ENCODE peak calls at places on chromosomes 16 and 17, in seven cellular contexts. One of them, this sample, is unnamed.
A peak's percentile ranks its signal among the peaks of the same experiment; 100 is the strongest.

GRCh38 chr17:75810216-75810615 is 25.6 kb downstream of the UNK start:
- DNase-seq in activated CD8-positive, alpha-beta memory T cell treated with anti-CD3 and anti-CD28 coated beads, Interleukin-2, amount 50 U/mL, for 4 hours: no peak
- DNase-seq in left lung: no peak
- DNase-seq in RWPE1: no peak
- DNase-seq in skeletal muscle cell: no peak
- DNase-seq in testis: no peak
- DNase-seq in HTR-8/SVneo: no peak
- DNase-seq in this sample: no peak

GRCh38 chr16:28609631-28610594 is at the start of gene SULT1A1:
- DNase-seq in activated CD8-positive, alpha-beta memory T cell treated with anti-CD3 and anti-CD28 coated beads, Interleukin-2, amount 50 U/mL, for 4 hours: no peak
- DNase-seq in HTR-8/SVneo: no peak
- DNase-seq in left lung: peak; percentile 90
- DNase-seq in testis: peak; percentile 50
- DNase-seq in RWPE1: no peak
- DNase-seq in skeletal muscle cell: no peak
- DNase-seq in this sample: no peak

GRCh38 chr16:11587643-11588247 is 1.0 kb upstream of the LITAF start:
- DNase-seq in skeletal muscle cell: no peak
- DNase-seq in activated CD8-positive, alpha-beta memory T cell treated with anti-CD3 and anti-CD28 coated beads, Interleukin-2, amount 50 U/mL, for 4 hours: no peak
- DNase-seq in left lung: peak; percentile 51
- DNase-seq in RWPE1: no peak
- DNase-seq in HTR-8/SVneo: no peak
- DNase-seq in testis: no peak
- DNase-seq in this sample: peak; percentile 33

GRCh38 chr16:88784074-88784855 is 755 bp downstream of the PIEZO1 start:
- DNase-seq in skeletal muscle cell: no peak
- DNase-seq in activated CD8-positive, alpha-beta memory T cell treated with anti-CD3 and anti-CD28 coated beads, Interleukin-2, amount 50 U/mL, for 4 hours: peak; percentile 52
- DNase-seq in testis: peak; percentile 62
- DNase-seq in HTR-8/SVneo: peak; percentile 69
- DNase-seq in RWPE1: peak; percentile 59
- DNase-seq in left lung: peak; percentile 89
- DNase-seq in this sample: no peak

GRCh38 chr16:26550111-26550610 is 516.6 kb upstream of the C16orf82 start:
- DNase-seq in skeletal muscle cell: no peak
- DNase-seq in RWPE1: no peak
- DNase-seq in left lung: no peak
- DNase-seq in testis: no peak
- DNase-seq in HTR-8/SVneo: no peak
- DNase-seq in activated CD8-positive, alpha-beta memory T cell treated with anti-CD3 and anti-CD28 coated beads, Interleukin-2, amount 50 U/mL, for 4 hours: no peak
- DNase-seq in this sample: no peak

GRCh38 chr16:23979426-23979825 is 143.6 kb downstream of the PRKCB start:
- DNase-seq in testis: no peak
- DNase-seq in left lung: no peak
- DNase-seq in skeletal muscle cell: no peak
- DNase-seq in activated CD8-positive, alpha-beta memory T cell treated with anti-CD3 and anti-CD28 coated beads, Interleukin-2, amount 50 U/mL, for 4 hours: no peak
- DNase-seq in RWPE1: no peak
- DNase-seq in HTR-8/SVneo: no peak
- DNase-seq in this sample: no peak

GRCh38 chr17:47686661-47687327 is 7.2 kb upstream of the TBKBP1 start:
- DNase-seq in HTR-8/SVneo: no peak
- DNase-seq in skeletal muscle cell: no peak
- DNase-seq in left lung: no peak
- DNase-seq in RWPE1: no peak
- DNase-seq in testis: no peak
- DNase-seq in activated CD8-positive, alpha-beta memory T cell treated with anti-CD3 and anti-CD28 coated beads, Interleukin-2, amount 50 U/mL, for 4 hours: no peak
- DNase-seq in this sample: no peak

GRCh38 chr16:7294020-7294419 is 38.6 kb upstream of the RBFOX1 start:
- DNase-seq in HTR-8/SVneo: no peak
- DNase-seq in activated CD8-positive, alpha-beta memory T cell treated with anti-CD3 and anti-CD28 coated beads, Interleukin-2, amount 50 U/mL, for 4 hours: no peak
- DNase-seq in left lung: no peak
- DNase-seq in RWPE1: no peak
- DNase-seq in testis: no peak
- DNase-seq in skeletal muscle cell: no peak
- DNase-seq in this sample: no peak

GRCh38 chr17:70405492-70406220 is 236.3 kb downstream of the KCNJ2 start:
- DNase-seq in activated CD8-positive, alpha-beta memory T cell treated with anti-CD3 and anti-CD28 coated beads, Interleukin-2, amount 50 U/mL, for 4 hours: no peak
- DNase-seq in HTR-8/SVneo: peak; percentile 45
- DNase-seq in testis: no peak
- DNase-seq in skeletal muscle cell: peak; percentile 93
- DNase-seq in RWPE1: peak; percentile 92
- DNase-seq in left lung: no peak
- DNase-seq in this sample: no peak

GRCh38 chr17:74805543-74805991 is 29.4 kb upstream of the NAT9 start:
- DNase-seq in testis: peak; percentile 20
- DNase-seq in activated CD8-positive, alpha-beta memory T cell treated with anti-CD3 and anti-CD28 coated beads, Interleukin-2, amount 50 U/mL, for 4 hours: no peak
- DNase-seq in HTR-8/SVneo: no peak
- DNase-seq in RWPE1: no peak
- DNase-seq in left lung: no peak
- DNase-seq in skeletal muscle cell: no peak
- DNase-seq in this sample: no peak

GRCh38 chr17:17050346-17051345 is 8.4 kb downstream of the MPRIP start:
- DNase-seq in testis: no peak
- DNase-seq in HTR-8/SVneo: no peak
- DNase-seq in left lung: no peak
- DNase-seq in activated CD8-positive, alpha-beta memory T cell treated with anti-CD3 and anti-CD28 coated beads, Interleukin-2, amount 50 U/mL, for 4 hours: no peak
- DNase-seq in RWPE1: no peak
- DNase-seq in skeletal muscle cell: no peak
- DNase-seq in this sample: no peak

GRCh38 chr17:7083592-7083991 is 3.5 kb upstream of the CLEC10A start:
- DNase-seq in RWPE1: no peak
- DNase-seq in skeletal muscle cell: no peak
- DNase-seq in activated CD8-positive, alpha-beta memory T cell treated with anti-CD3 and anti-CD28 coated beads, Interleukin-2, amount 50 U/mL, for 4 hours: no peak
- DNase-seq in testis: no peak
- DNase-seq in left lung: no peak
- DNase-seq in HTR-8/SVneo: no peak
- DNase-seq in this sample: no peak

GRCh38 chr17:59853168-59853918 is 39.4 kb downstream of the TUBD1 start:
- DNase-seq in activated CD8-positive, alpha-beta memory T cell treated with anti-CD3 and anti-CD28 coated beads, Interleukin-2, amount 50 U/mL, for 4 hours: peak; percentile 34
- DNase-seq in testis: no peak
- DNase-seq in skeletal muscle cell: peak; percentile 82
- DNase-seq in left lung: no peak
- DNase-seq in HTR-8/SVneo: peak; percentile 81
- DNase-seq in RWPE1: peak; percentile 74
- DNase-seq in this sample: no peak

GRCh38 chr17:2302740-2303277 is 776 bp downstream of the SMG6 start:
- DNase-seq in testis: no peak
- DNase-seq in skeletal muscle cell: no peak
- DNase-seq in RWPE1: no peak
- DNase-seq in left lung: no peak
- DNase-seq in HTR-8/SVneo: no peak
- DNase-seq in activated CD8-positive, alpha-beta memory T cell treated with anti-CD3 and anti-CD28 coated beads, Interleukin-2, amount 50 U/mL, for 4 hours: no peak
- DNase-seq in this sample: no peak

GRCh38 chr17:82217530-82218204 is 5.0 kb upstream of the CCDC57 start:
- DNase-seq in RWPE1: no peak
- DNase-seq in HTR-8/SVneo: peak; percentile 81
- DNase-seq in activated CD8-positive, alpha-beta memory T cell treated with anti-CD3 and anti-CD28 coated beads, Interleukin-2, amount 50 U/mL, for 4 hours: no peak
- DNase-seq in skeletal muscle cell: no peak
- DNase-seq in testis: no peak
- DNase-seq in left lung: peak; percentile 97
- DNase-seq in this sample: no peak

GRCh38 chr16:84825896-84826557 is 6.2 kb downstream of the CRISPLD2 start:
- DNase-seq in skeletal muscle cell: no peak
- DNase-seq in left lung: no peak
- DNase-seq in HTR-8/SVneo: no peak
- DNase-seq in RWPE1: no peak
- DNase-seq in activated CD8-positive, alpha-beta memory T cell treated with anti-CD3 and anti-CD28 coated beads, Interleukin-2, amount 50 U/mL, for 4 hours: no peak
- DNase-seq in testis: no peak
- DNase-seq in this sample: no peak

GRCh38 chr16:11780988-11781680 is 15.9 kb downstream of the ZC3H7A start:
- DNase-seq in left lung: no peak
- DNase-seq in testis: no peak
- DNase-seq in activated CD8-positive, alpha-beta memory T cell treated with anti-CD3 and anti-CD28 coated beads, Interleukin-2, amount 50 U/mL, for 4 hours: no peak
- DNase-seq in skeletal muscle cell: no peak
- DNase-seq in HTR-8/SVneo: no peak
- DNase-seq in RWPE1: no peak
- DNase-seq in this sample: peak; percentile 66

GRCh38 chr17:50051082-50051576 is 4.8 kb upstream of the ITGA3 start:
- DNase-seq in RWPE1: peak; percentile 93
- DNase-seq in skeletal muscle cell: no peak
- DNase-seq in testis: no peak
- DNase-seq in left lung: peak; percentile 87
- DNase-seq in activated CD8-positive, alpha-beta memory T cell treated with anti-CD3 and anti-CD28 coated beads, Interleukin-2, amount 50 U/mL, for 4 hours: peak; percentile 54
- DNase-seq in HTR-8/SVneo: peak; percentile 95
- DNase-seq in this sample: no peak

GRCh38 chr17:79986441-79987186 is 49.1 kb downstream of the TBC1D16 start:
- DNase-seq in RWPE1: no peak
- DNase-seq in HTR-8/SVneo: no peak
- DNase-seq in activated CD8-positive, alpha-beta memory T cell treated with anti-CD3 and anti-CD28 coated beads, Interleukin-2, amount 50 U/mL, for 4 hours: no peak
- DNase-seq in testis: peak; percentile 89
- DNase-seq in left lung: peak; percentile 80
- DNase-seq in skeletal muscle cell: no peak
- DNase-seq in this sample: no peak

GRCh38 chr16:4972938-4973587 is 14.9 kb downstream of the SEC14L5 start:
- DNase-seq in HTR-8/SVneo: no peak
- DNase-seq in activated CD8-positive, alpha-beta memory T cell treated with anti-CD3 and anti-CD28 coated beads, Interleukin-2, amount 50 U/mL, for 4 hours: no peak
- DNase-seq in RWPE1: no peak
- DNase-seq in skeletal muscle cell: no peak
- DNase-seq in testis: no peak
- DNase-seq in left lung: no peak
- DNase-seq in this sample: no peak

GRCh38 chr17:3544365-3544764 is 13.2 kb downstream of the TRPV3 start:
- DNase-seq in HTR-8/SVneo: no peak
- DNase-seq in left lung: no peak
- DNase-seq in activated CD8-positive, alpha-beta memory T cell treated with anti-CD3 and anti-CD28 coated beads, Interleukin-2, amount 50 U/mL, for 4 hours: no peak
- DNase-seq in testis: no peak
- DNase-seq in skeletal muscle cell: no peak
- DNase-seq in RWPE1: no peak
- DNase-seq in this sample: no peak

GRCh38 chr17:18184143-18185007 is 747 bp downstream of the ALKBH5 start:
- DNase-seq in left lung: peak; percentile 87
- DNase-seq in activated CD8-positive, alpha-beta memory T cell treated with anti-CD3 and anti-CD28 coated beads, Interleukin-2, amount 50 U/mL, for 4 hours: peak; percentile 76
- DNase-seq in RWPE1: no peak
- DNase-seq in skeletal muscle cell: no peak
- DNase-seq in HTR-8/SVneo: peak; percentile 36
- DNase-seq in testis: peak; percentile 54
- DNase-seq in this sample: peak; percentile 11

GRCh38 chr17:78672880-78673371 is 95.7 kb upstream of the DNAH17 start:
- DNase-seq in skeletal muscle cell: no peak
- DNase-seq in activated CD8-positive, alpha-beta memory T cell treated with anti-CD3 and anti-CD28 coated beads, Interleukin-2, amount 50 U/mL, for 4 hours: no peak
- DNase-seq in testis: no peak
- DNase-seq in left lung: no peak
- DNase-seq in HTR-8/SVneo: no peak
- DNase-seq in RWPE1: no peak
- DNase-seq in this sample: no peak

GRCh38 chr17:63843387-63844292 is 1.2 kb upstream of the SMARCD2 start:
- DNase-seq in testis: peak; percentile 69
- DNase-seq in left lung: no peak
- DNase-seq in skeletal muscle cell: no peak
- DNase-seq in RWPE1: no peak
- DNase-seq in HTR-8/SVneo: no peak
- DNase-seq in activated CD8-positive, alpha-beta memory T cell treated with anti-CD3 and anti-CD28 coated beads, Interleukin-2, amount 50 U/mL, for 4 hours: no peak
- DNase-seq in this sample: no peak